ENCODE peak calls at places on chromosome 6, in five cellular contexts. J is HEK293T, L is substantia nigra, S is Peyer's patch, V is GDM1. Z is an unnamed sample.

GRCh38 chr6:156111913-156112312 is 656.3 kb upstream of the NOX3 start:
- DNase-seq in V (no peak), L (no peak), S (no peak), J (no peak), Z (no peak)

GRCh38 chr6:168128631-168129291 is 49.7 kb upstream of the FRMD1 start:
- DNase-seq in L (no peak), S (no peak), J (no peak), V (no peak), Z (no peak)

GRCh38 chr6:69233195-69233524 is 563.6 kb downstream of the LMBRD1 start:
- DNase-seq in S (no peak), L (no peak), J (peak), V (no peak), Z (no peak)

GRCh38 chr6:166624275-166624674 is 2.8 kb downstream of the RPS6KA2 start:
- DNase-seq in S (no peak), J (no peak), V (peak), L (no peak), Z (no peak)

GRCh38 chr6:33082702-33083101 is 6.9 kb downstream of the HLA-DPB1 start:
- DNase-seq in J (no peak), S (no peak), L (no peak), V (no peak), Z (no peak)

GRCh38 chr6:387293-387694 is 4.3 kb upstream of the IRF4 start:
- DNase-seq in J (no peak), L (no peak), S (no peak), V (no peak), Z (no peak)

GRCh38 chr6:17601389-17601703 is 1.2 kb downstream of the FAM8A1 start:
- DNase-seq in J (no peak), V (no peak), L (no peak), S (no peak), Z (no peak)

GRCh38 chr6:166342293-166343156 is at the start of gene SFT2D1:
- DNase-seq in L (peak), V (peak), J (peak), S (peak), Z (peak)

GRCh38 chr6:125314019-125314581 is 12.3 kb upstream of the HDDC2 start:
- DNase-seq in L (peak), V (peak), J (peak), S (peak), Z (peak)

GRCh38 chr6:133613231-133613630 is 275.7 kb upstream of the TCF21 start:
- DNase-seq in V (no peak), J (no peak), S (no peak), L (no peak), Z (no peak)